ENCODE peak calls at places on chromosomes 3 and 15, in seven cellular contexts. J is thoracic aorta, X is HTR-8/SVneo, P is RCC 7860, Q is neural progenitor cell, Y is A172, G is heart left ventricle. U is an unnamed sample.

GRCh38 chr15:85792872-85793621 is 1.7 kb downstream of the KLHL25 start:
- DNase-seq in J (no peak), X (no peak), P (no peak), Q (no peak), Y (no peak), G (peak), U (no peak)

GRCh38 chr15:73751481-73751880 is 1.7 kb downstream of the INSYN1 start:
- DNase-seq in J (no peak), X (no peak), P (no peak), Q (no peak), Y (no peak), G (no peak), U (no peak)

GRCh38 chr3:143078883-143079282 is 40.7 kb upstream of the CHST2 start:
- DNase-seq in J (no peak), X (peak), P (peak), Q (no peak), Y (peak), G (no peak), U (no peak)

GRCh38 chr3:85783331-85783730 is 824.5 kb downstream of the CADM2 start:
- DNase-seq in J (no peak), X (no peak), P (no peak), Q (no peak), Y (no peak), G (peak), U (no peak)

GRCh38 chr3:13866406-13866965 is 13.4 kb downstream of the WNT7A start:
- DNase-seq in J (no peak), X (no peak), P (no peak), Q (no peak), Y (peak), G (no peak), U (no peak)

GRCh38 chr3:170054204-170054603 is 16.4 kb downstream of the GPR160 start:
- DNase-seq in J (no peak), X (no peak), P (no peak), Q (no peak), Y (no peak), G (no peak), U (no peak)

GRCh38 chr3:127652246-127652995 is 20.3 kb upstream of the ABTB1 start:
- DNase-seq in J (no peak), X (peak), P (peak), Q (peak), Y (peak), G (no peak), U (peak)

GRCh38 chr15:91855684-91856553 is 2.4 kb downstream of the SLCO3A1 start:
- DNase-seq in J (no peak), X (no peak), P (no peak), Q (peak), Y (no peak), G (no peak), U (no peak)

GRCh38 chr15:29632671-29633406 is 189.4 kb downstream of the TJP1 start:
- DNase-seq in J (no peak), X (no peak), P (no peak), Q (no peak), Y (no peak), G (no peak), U (no peak)

GRCh38 chr3:55180936-55181535 is 253.2 kb upstream of the LRTM1 start:
- DNase-seq in J (no peak), X (no peak), P (no peak), Q (peak), Y (no peak), G (no peak), U (peak)

GRCh38 chr3:162376761-162377160 is 880.2 kb downstream of the OTOL1 start:
- DNase-seq in J (no peak), X (no peak), P (no peak), Q (no peak), Y (no peak), G (no peak), U (no peak)

GRCh38 chr3:16406175-16406574 is 107.3 kb downstream of the RFTN1 start:
- DNase-seq in J (no peak), X (no peak), P (no peak), Q (no peak), Y (no peak), G (no peak), U (no peak)

GRCh38 chr3:128787256-128788253 is 61.6 kb downstream of the RAB7A start:
- DNase-seq in J (no peak), X (peak), P (peak), Q (peak), Y (peak), G (no peak), U (no peak)

GRCh38 chr3:9976736-9977709 is 9.6 kb downstream of the EMC3 start:
- DNase-seq in J (peak), X (peak), P (peak), Q (no peak), Y (peak), G (peak), U (peak)

GRCh38 chr3:58473275-58473674 is 18.6 kb upstream of the KCTD6 start:
- DNase-seq in J (no peak), X (no peak), P (no peak), Q (no peak), Y (no peak), G (no peak), U (no peak)

U was measured in COLO829.